ENCODE peak calls at places on chromosomes 6 and 20, in eight cellular contexts. One of them, this sample, is unnamed.
A peak's percentile ranks its signal among the peaks of the same experiment; 100 is the strongest.

GRCh38 chr20:52959125-52959524 is 13.0 kb upstream of the TSHZ2 start:
- DNase-seq in stimulated activated CD4-positive, alpha-beta T cell treated with anti-CD3 and anti-CD28 coated beads, Interleukin-1b, Interleukin-23, amount 100 ng/mL, for 48 hours: no peak
- DNase-seq in T-cell: no peak
- DNase-seq in putamen: no peak
- DNase-seq in GM04504: no peak
- DNase-seq in HEK293T: peak; percentile 35
- DNase-seq in AG08396: no peak
- DNase-seq in AG08395: no peak
- DNase-seq in this sample: no peak

GRCh38 chr6:106511274-106512047 is 117.8 kb downstream of the RTN4IP1 start:
- DNase-seq in stimulated activated CD4-positive, alpha-beta T cell treated with anti-CD3 and anti-CD28 coated beads, Interleukin-1b, Interleukin-23, amount 100 ng/mL, for 48 hours: peak; percentile 36
- DNase-seq in T-cell: peak; percentile 43
- DNase-seq in putamen: no peak
- DNase-seq in GM04504: no peak
- DNase-seq in HEK293T: no peak
- DNase-seq in AG08396: peak; percentile 81
- DNase-seq in AG08395: peak; percentile 77
- DNase-seq in this sample: peak; percentile 40

GRCh38 chr20:21981607-21982344 is 276.3 kb downstream of the PAX1 start:
- DNase-seq in stimulated activated CD4-positive, alpha-beta T cell treated with anti-CD3 and anti-CD28 coated beads, Interleukin-1b, Interleukin-23, amount 100 ng/mL, for 48 hours: no peak
- DNase-seq in T-cell: no peak
- DNase-seq in putamen: no peak
- DNase-seq in GM04504: no peak
- DNase-seq in HEK293T: no peak
- DNase-seq in AG08396: no peak
- DNase-seq in AG08395: peak; percentile 80
- DNase-seq in this sample: no peak

GRCh38 chr6:12419626-12420272 is 129.6 kb downstream of the EDN1 start:
- DNase-seq in stimulated activated CD4-positive, alpha-beta T cell treated with anti-CD3 and anti-CD28 coated beads, Interleukin-1b, Interleukin-23, amount 100 ng/mL, for 48 hours: no peak
- DNase-seq in T-cell: no peak
- DNase-seq in putamen: no peak
- DNase-seq in GM04504: no peak
- DNase-seq in HEK293T: no peak
- DNase-seq in AG08396: no peak
- DNase-seq in AG08395: no peak
- DNase-seq in this sample: no peak

GRCh38 chr20:58088105-58088504 is 140.3 kb downstream of the ANKRD60 start:
- DNase-seq in stimulated activated CD4-positive, alpha-beta T cell treated with anti-CD3 and anti-CD28 coated beads, Interleukin-1b, Interleukin-23, amount 100 ng/mL, for 48 hours: no peak
- DNase-seq in T-cell: no peak
- DNase-seq in putamen: no peak
- DNase-seq in GM04504: no peak
- DNase-seq in HEK293T: no peak
- DNase-seq in AG08396: no peak
- DNase-seq in AG08395: no peak
- DNase-seq in this sample: no peak

GRCh38 chr6:170294813-170295518 is 4.1 kb upstream of the DLL1 start:
- DNase-seq in stimulated activated CD4-positive, alpha-beta T cell treated with anti-CD3 and anti-CD28 coated beads, Interleukin-1b, Interleukin-23, amount 100 ng/mL, for 48 hours: no peak
- DNase-seq in T-cell: no peak
- DNase-seq in putamen: no peak
- DNase-seq in GM04504: no peak
- DNase-seq in HEK293T: no peak
- DNase-seq in AG08396: no peak
- DNase-seq in AG08395: no peak
- DNase-seq in this sample: no peak

GRCh38 chr6:148700713-148701392 is 46.0 kb upstream of the UST start:
- DNase-seq in stimulated activated CD4-positive, alpha-beta T cell treated with anti-CD3 and anti-CD28 coated beads, Interleukin-1b, Interleukin-23, amount 100 ng/mL, for 48 hours: no peak
- DNase-seq in T-cell: no peak
- DNase-seq in putamen: no peak
- DNase-seq in GM04504: peak; percentile 48
- DNase-seq in HEK293T: no peak
- DNase-seq in AG08396: peak; percentile 64
- DNase-seq in AG08395: peak; percentile 52
- DNase-seq in this sample: no peak

GRCh38 chr6:148508401-148509151 is 165.9 kb downstream of the SASH1 start:
- DNase-seq in stimulated activated CD4-positive, alpha-beta T cell treated with anti-CD3 and anti-CD28 coated beads, Interleukin-1b, Interleukin-23, amount 100 ng/mL, for 48 hours: no peak
- DNase-seq in T-cell: no peak
- DNase-seq in putamen: peak; percentile 58
- DNase-seq in GM04504: no peak
- DNase-seq in HEK293T: no peak
- DNase-seq in AG08396: peak; percentile 39
- DNase-seq in AG08395: peak; percentile 60
- DNase-seq in this sample: no peak

GRCh38 chr20:63782051-63782471 is 42.5 kb downstream of the SLC2A4RG start:
- DNase-seq in stimulated activated CD4-positive, alpha-beta T cell treated with anti-CD3 and anti-CD28 coated beads, Interleukin-1b, Interleukin-23, amount 100 ng/mL, for 48 hours: peak; percentile 20
- DNase-seq in T-cell: peak; percentile 76
- DNase-seq in putamen: no peak
- DNase-seq in GM04504: no peak
- DNase-seq in HEK293T: peak; percentile 33
- DNase-seq in AG08396: no peak
- DNase-seq in AG08395: no peak
- DNase-seq in this sample: peak; percentile 88

GRCh38 chr6:836276-836853 is 143.4 kb upstream of the EXOC2 start:
- DNase-seq in stimulated activated CD4-positive, alpha-beta T cell treated with anti-CD3 and anti-CD28 coated beads, Interleukin-1b, Interleukin-23, amount 100 ng/mL, for 48 hours: no peak
- DNase-seq in T-cell: no peak
- DNase-seq in putamen: no peak
- DNase-seq in GM04504: no peak
- DNase-seq in HEK293T: no peak
- DNase-seq in AG08396: no peak
- DNase-seq in AG08395: no peak
- DNase-seq in this sample: no peak

This sample was measured in CD8-positive, alpha-beta memory T cell.